ENCODE peak calls at places on chromosomes 2 and 18, in six cellular contexts. C is stimulated activated CD8-positive, alpha-beta memory T cell treated with anti-CD3 and anti-CD28 coated beads, Interleukin-15, amount 100 ng/mL, for 1 hour; N is Peyer's patch; T is NCI-H1092 treated with DMSO at 0.1 percent for 48 hours; D is stimulated activated CD4-positive, alpha-beta T cell treated with anti-CD3 and anti-CD28 coated beads, Interleukin-4, amount 100 ng/mL, for 48 hours; R is AG08396. V is an unnamed sample.
A peak's percentile ranks its signal among the peaks of the same experiment; 100 is the strongest.

GRCh38 chr2:103264058-103264457 is 502.2 kb downstream of the TMEM182 start:
- DNase-seq in C (no peak), N (no peak), T (no peak), D (no peak), R (no peak), V (no peak)

GRCh38 chr2:241034490-241035141 is 36.2 kb downstream of the SNED1 start:
- DNase-seq in C (no peak), N (no peak), T (no peak), D (no peak), R (no peak), V (no peak)

GRCh38 chr2:50746526-50746925 is 285.4 kb downstream of the NRXN1 start:
- DNase-seq in C (no peak), N (no peak), T (no peak), D (no peak), R (no peak), V (no peak)

GRCh38 chr18:3579701-3580100 is 129.7 kb downstream of the TGIF1 start:
- DNase-seq in C (no peak), N (no peak), T (no peak), D (no peak), R (peak; percentile 61), V (peak; percentile 27)

GRCh38 chr2:214737188-214737587 is 72.3 kb downstream of the BARD1 start:
- DNase-seq in C (no peak), N (no peak), T (no peak), D (no peak), R (no peak), V (no peak)

GRCh38 chr2:224252601-224253000 is 149.3 kb downstream of the FAM124B start:
- DNase-seq in C (no peak), N (no peak), T (no peak), D (no peak), R (peak; percentile 33), V (peak; percentile 45)

GRCh38 chr2:235493402-235493774 is 455 bp upstream of the AGAP1 start:
- DNase-seq in C (no peak), N (no peak), T (no peak), D (no peak), R (no peak), V (no peak)

GRCh38 chr2:239667431-239667985 is 266.7 kb upstream of the HDAC4 start:
- DNase-seq in C (no peak), N (no peak), T (no peak), D (no peak), R (no peak), V (no peak)

GRCh38 chr18:55381277-55381676 is 206.7 kb downstream of the TCF4 start:
- DNase-seq in C (no peak), N (no peak), T (no peak), D (no peak), R (peak; percentile 15), V (no peak)

GRCh38 chr18:49050462-49050861 is 99.7 kb upstream of the SMAD7 start:
- DNase-seq in C (no peak), N (no peak), T (no peak), D (no peak), R (no peak), V (no peak)

GRCh38 chr2:75406138-75406537 is 154.6 kb downstream of the EVA1A start:
- DNase-seq in C (no peak), N (no peak), T (no peak), D (no peak), R (no peak), V (no peak)

GRCh38 chr2:200901459-200902072 is 12.4 kb downstream of the NIF3L1 start:
- DNase-seq in C (peak; percentile 54), N (peak; percentile 87), T (peak; percentile 58), D (peak; percentile 41), R (peak; percentile 81), V (peak; percentile 86)

GRCh38 chr2:142112648-142113278 is 18.1 kb downstream of the LRP1B start:
- DNase-seq in C (no peak), N (no peak), T (no peak), D (no peak), R (no peak), V (peak; percentile 34)

GRCh38 chr2:221571108-221571390 is 1.1 kb downstream of the EPHA4 start:
- DNase-seq in C (no peak), N (no peak), T (no peak), D (no peak), R (peak; percentile 18), V (no peak)

GRCh38 chr2:65300134-65300771 is 72.6 kb downstream of the ACTR2 start:
- DNase-seq in C (no peak), N (peak; percentile 68), T (no peak), D (no peak), R (peak; percentile 69), V (no peak)

GRCh38 chr2:16205631-16206030 is 265.3 kb downstream of the MYCN start:
- DNase-seq in C (no peak), N (no peak), T (no peak), D (no peak), R (no peak), V (no peak)

GRCh38 chr2:238852186-238852869 is 4.4 kb downstream of the TWIST2 start:
- DNase-seq in C (no peak), N (no peak), T (no peak), D (no peak), R (no peak), V (no peak)

GRCh38 chr2:44829771-44830170 is 111.7 kb upstream of the SIX3 start:
- DNase-seq in C (no peak), N (no peak), T (no peak), D (no peak), R (no peak), V (no peak)

GRCh38 chr2:219023045-219023605 is 18.2 kb downstream of the CFAP65 start:
- DNase-seq in C (no peak), N (no peak), T (no peak), D (no peak), R (no peak), V (no peak)

GRCh38 chr18:75533954-75534353 is 106.5 kb upstream of the SMIM21 start:
- DNase-seq in C (no peak), N (no peak), T (no peak), D (no peak), R (no peak), V (no peak)

V was measured in amniotic stem cell.